ENCODE peak calls at places on chromosomes 13 and 19, in ten cellular contexts. V, F, J, M, R, D, W, Z, Q and L are unnamed samples.

GRCh38 chr19:18349524-18350128 is 9.2 kb downstream of the PGPEP1 start:
- DNase-seq in Z (peak), D (peak), J (peak), Q (peak), F (no peak), R (peak), V (peak), M (peak), W (peak), L (peak)

GRCh38 chr13:24005711-24006281 is 108.5 kb upstream of the C1QTNF9B start:
- DNase-seq in F (no peak), W (no peak), R (no peak), Q (peak), V (no peak), Z (no peak), M (no peak), D (no peak), J (no peak), L (no peak)

GRCh38 chr19:1929051-1929742 is 11.8 kb upstream of the CSNK1G2 start:
- DNase-seq in W (peak), J (peak), V (peak), D (peak), F (peak), R (peak), M (peak), Z (peak), Q (peak), L (peak)

GRCh38 chr13:72931311-72931710 is 127.5 kb upstream of the KLF5 start:
- DNase-seq in Q (no peak), D (no peak), F (no peak), R (no peak), Z (no peak), M (no peak), J (no peak), W (no peak), V (no peak), L (no peak)

GRCh38 chr19:48780684-48781391 is 25.5 kb downstream of the FGF21 start:
- DNase-seq in R (no peak), W (no peak), D (peak), F (no peak), M (no peak), Z (no peak), J (no peak), Q (no peak), V (no peak), L (no peak)

GRCh38 chr19:54436031-54436523 is 12.9 kb upstream of the LENG8 start:
- DNase-seq in F (no peak), Q (peak), R (peak), V (peak), Z (no peak), W (no peak), J (no peak), M (no peak), D (no peak), L (no peak)

GRCh38 chr19:47284324-47284899 is 9.7 kb downstream of the INAFM1 start:
- DNase-seq in J (peak), Q (peak), W (peak), R (no peak), D (peak), F (peak), Z (peak), V (no peak), M (no peak), L (peak)

GRCh38 chr13:26340812-26341211 is 86.9 kb downstream of the CDK8 start:
- DNase-seq in W (no peak), M (no peak), V (no peak), F (no peak), J (no peak), Q (no peak), R (no peak), Z (no peak), D (no peak), L (no peak)

GRCh38 chr13:44815507-44816074 is 173.7 kb downstream of the NUFIP1 start:
- DNase-seq in Q (peak), J (peak), F (no peak), V (no peak), R (no peak), M (peak), Z (peak), D (no peak), W (no peak), L (peak)

GRCh38 chr13:24900507-24900906 is 136.5 kb downstream of the RNF17 start:
- DNase-seq in J (no peak), W (no peak), F (no peak), Z (no peak), Q (no peak), M (no peak), D (no peak), V (no peak), R (no peak), L (no peak)